ENCODE peak calls at places on chromosomes 6 and 20, in six cellular contexts. S is body of pancreas, C is HCT116, O is IMR-90, A is Peyer's patch, B is colonic mucosa. Q is an unnamed sample.

GRCh38 chr20:39097889-39098288 is 135.7 kb downstream of the DHX35 start:
- DNase-seq in O (no peak), A (no peak), B (no peak), C (no peak), S (no peak), Q (no peak)

GRCh38 chr20:19888269-19888669 is 128.9 kb upstream of the NAA20 start:
- DNase-seq in C (no peak), B (peak; percentile 58), A (no peak), O (no peak), S (peak; percentile 22), Q (no peak)

GRCh38 chr6:39029156-39030011 is 19.2 kb upstream of the GLP1R start:
- DNase-seq in A (no peak), O (no peak), S (peak; percentile 74), C (peak; percentile 12), B (peak; percentile 38), Q (peak; percentile 62)

GRCh38 chr6:109165392-109165964 is 70.2 kb downstream of the CEP57L1 start:
- DNase-seq in A (no peak), S (peak; percentile 12), B (peak; percentile 57), C (no peak), O (peak; percentile 70), Q (no peak)

GRCh38 chr20:58040447-58041290 is 187.8 kb downstream of the ANKRD60 start:
- DNase-seq in O (no peak), A (no peak), S (no peak), C (no peak), B (no peak), Q (no peak)

GRCh38 chr6:105402090-105402980 is 547 bp downstream of the PREP start:
- DNase-seq in S (no peak), B (peak; percentile 59), O (peak; percentile 36), A (no peak), C (no peak), Q (no peak)

GRCh38 chr6:125095501-125096301 is 57.9 kb upstream of the TPD52L1 start:
- DNase-seq in A (no peak), B (no peak), S (no peak), O (peak; percentile 76), C (no peak), Q (no peak)

GRCh38 chr6:24547243-24547642 is 52.5 kb downstream of the ALDH5A1 start:
- DNase-seq in O (no peak), A (no peak), B (no peak), C (no peak), S (no peak), Q (no peak)

GRCh38 chr6:166313255-166314070 is 5.3 kb upstream of the PRR18 start:
- DNase-seq in A (peak; percentile 57), S (peak; percentile 62), C (peak; percentile 53), B (peak; percentile 38), O (peak; percentile 45), Q (peak; percentile 40)

GRCh38 chr20:61980647-61981583 is 84.8 kb downstream of the TAF4 start:
- DNase-seq in C (peak; percentile 3), O (no peak), A (peak; percentile 31), B (no peak), S (peak; percentile 87), Q (no peak)

GRCh38 chr6:134663800-134664535 is 285.9 kb downstream of the ALDH8A1 start:
- DNase-seq in O (peak; percentile 82), C (no peak), B (no peak), A (no peak), S (no peak), Q (no peak)

GRCh38 chr6:134667106-134667505 is 282.8 kb downstream of the ALDH8A1 start:
- DNase-seq in B (no peak), S (no peak), A (no peak), O (peak; percentile 58), C (no peak), Q (no peak)

GRCh38 chr6:134666174-134666573 is 283.7 kb downstream of the ALDH8A1 start:
- DNase-seq in O (no peak), C (no peak), A (no peak), S (no peak), B (no peak), Q (no peak)

GRCh38 chr6:134663356-134663755 is 286.5 kb downstream of the ALDH8A1 start:
- DNase-seq in C (no peak), A (no peak), S (no peak), O (no peak), B (no peak), Q (no peak)

GRCh38 chr6:134665029-134665723 is 284.7 kb downstream of the ALDH8A1 start:
- DNase-seq in B (no peak), S (no peak), O (no peak), A (no peak), C (no peak), Q (no peak)
- H3K4me3 ChIP-seq in B (no peak overlapping the region), S (no peak overlapping the region), O (no peak overlapping the region), A (no peak overlapping the region), C (no peak overlapping the region), Q (no peak overlapping the region)

DNA sequence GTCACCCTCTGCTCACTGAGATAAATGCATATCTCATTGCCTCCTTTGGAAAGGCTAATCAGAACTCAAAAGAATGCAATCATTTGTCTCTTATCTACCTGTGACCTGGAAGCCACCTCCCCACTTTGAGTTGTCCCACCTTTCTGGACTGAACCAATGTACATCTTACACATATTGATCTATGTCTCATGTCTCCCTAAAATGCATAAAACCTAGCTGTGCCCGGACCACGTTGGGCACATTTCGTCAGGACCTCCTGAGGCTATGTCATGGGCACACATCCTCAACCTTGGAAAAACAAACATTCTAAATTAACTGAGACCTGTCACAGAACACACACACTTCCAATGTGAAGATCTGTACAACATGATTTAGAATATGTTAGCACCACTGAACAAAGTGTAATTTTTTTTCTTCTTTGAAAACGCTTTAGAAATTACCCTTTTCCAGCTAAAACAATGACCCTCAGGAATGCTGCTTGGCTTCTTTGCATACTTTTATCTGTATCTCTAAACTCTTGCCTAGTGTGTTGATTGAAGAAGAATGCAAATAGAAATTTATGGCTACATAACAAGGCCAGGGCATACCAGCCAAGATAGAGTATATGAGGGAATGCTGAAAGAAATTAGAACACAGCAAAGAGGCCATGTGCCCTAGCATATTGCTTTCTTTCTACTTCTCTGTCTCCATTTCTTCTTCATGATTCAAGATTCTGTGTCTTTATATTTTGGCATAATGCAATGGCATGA is 84.6 kb upstream of the DST start:
- DNase-seq in O (no peak), C (no peak), A (no peak), S (no peak), B (no peak), Q (no peak)
- H3K4me1 ChIP-seq in O (peaks cover 11% of the 10 kb centered on the region), C (peaks cover 84% of the 10 kb centered on the region), A (no peaks in the 10 kb centered on the region), S (peaks cover 51% of the 10 kb centered on the region), B (no peaks in the 10 kb centered on the region), Q (peaks cover 28% of the 10 kb centered on the region)

GRCh38 chr6:144500886-144501285 is 215.8 kb downstream of the UTRN start:
- DNase-seq in B (no peak), C (no peak), A (no peak), S (no peak), O (no peak), Q (no peak)
- H3K4me3 ChIP-seq in B (no peak overlapping the region), C (no peak overlapping the region), A (no peak overlapping the region), S (no peak overlapping the region), O (no peak overlapping the region), Q (no peak overlapping the region)

GRCh38 chr20:50138120-50138478 is 15.4 kb downstream of the PEDS1 start:
- DNase-seq in B (no peak), S (no peak), A (no peak), O (no peak), C (no peak), Q (no peak)
- H3K4me1 ChIP-seq in B (no peaks in the 10 kb centered on the region), S (peaks cover 37% of the 10 kb centered on the region), A (no peaks in the 10 kb centered on the region), O (peaks cover 12% of the 10 kb centered on the region), C (peaks cover 28% of the 10 kb centered on the region), Q (no peaks in the 10 kb centered on the region)

GRCh38 chr20:50144362-50144761 is 9.2 kb downstream of the PEDS1 start:
- DNase-seq in O (peak; percentile 99), A (no peak), C (no peak), S (no peak), B (no peak), Q (no peak)

GRCh38 chr20:50141811-50142561 is 11.5 kb downstream of the PEDS1 start:
- DNase-seq in A (no peak), C (no peak), S (no peak), O (no peak), B (no peak), Q (no peak)

GRCh38 chr20:50140339-50140859 is 13.1 kb downstream of the PEDS1 start:
- DNase-seq in B (no peak), S (no peak), C (no peak), O (no peak), A (no peak), Q (no peak)

GRCh38 chr20:50141018-50141675 is 12.4 kb downstream of the PEDS1 start:
- DNase-seq in S (no peak), O (no peak), B (no peak), C (no peak), A (no peak), Q (no peak)

DNA sequence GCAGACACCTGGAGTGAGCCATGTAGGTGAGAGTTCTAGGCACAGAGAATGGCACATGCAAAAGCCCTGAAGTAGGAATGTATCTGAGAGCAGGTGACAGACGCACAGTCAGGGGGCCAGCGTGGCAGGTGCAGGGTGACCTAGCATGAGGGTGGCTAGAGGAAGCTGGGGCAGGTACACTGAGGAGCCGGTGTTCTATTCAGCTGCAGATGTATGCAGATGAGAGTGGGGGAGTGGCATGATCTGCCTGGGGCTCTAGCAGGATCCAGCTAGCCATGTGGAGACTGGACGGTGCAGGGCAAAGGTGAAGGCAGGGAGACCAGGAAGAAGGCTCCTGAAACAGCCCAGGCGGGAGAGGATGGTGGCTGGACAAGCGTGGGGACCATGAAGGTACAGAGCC is 10.7 kb downstream of the PEDS1 start:
- DNase-seq in S (no peak), A (no peak), B (no peak), O (no peak), C (no peak), Q (no peak)
- H3K4me3 ChIP-seq in S (no peak overlapping the region), A (no peak overlapping the region), B (no peak overlapping the region), O (no peak overlapping the region), C (no peak overlapping the region), Q (no peak overlapping the region)